ENCODE peak calls at places on chromosomes 5 and 9, in nine cellular contexts. H is CD8-positive, alpha-beta memory T cell; G is sigmoid colon; V is CD4-positive, CD25-positive, alpha-beta regulatory T cell; F is CD4-positive, alpha-beta memory T cell; J is ascending aorta; U is heart left ventricle; R is IMR-90; Q is tibial artery. E is an unnamed sample.

GRCh38 chr9:121545875-121546423 is 46.3 kb upstream of the GGTA1 start:
- DNase-seq in H (peak; percentile 48), G (peak; percentile 98), V (peak; percentile 67), F (peak; percentile 41), J (peak; percentile 83), U (peak; percentile 99), R (peak; percentile 94), Q (peak; percentile 97), E (peak; percentile 97)

GRCh38 chr9:82332018-82332773 is 343.6 kb downstream of the SPATA31D1 start:
- DNase-seq in H (no peak), G (no peak), V (no peak), F (no peak), J (no peak), U (no peak), R (peak; percentile 85), Q (no peak), E (no peak)

GRCh38 chr5:157308826-157309465 is 43.0 kb downstream of the CYFIP2 start:
- DNase-seq in H (no peak), G (no peak), V (peak; percentile 31), F (peak; percentile 37), J (no peak), U (no peak), R (no peak), Q (no peak), E (no peak)

GRCh38 chr5:163473613-163474243 is 13.3 kb downstream of the HMMR start:
- DNase-seq in H (no peak), G (no peak), V (peak; percentile 60), F (peak; percentile 39), J (no peak), U (no peak), R (no peak), Q (no peak), E (no peak)

GRCh38 chr5:140157032-140157781 is 17.8 kb upstream of the CYSTM1 start:
- DNase-seq in H (peak; percentile 79), G (peak; percentile 93), V (peak; percentile 85), F (peak; percentile 82), J (peak; percentile 39), U (peak; percentile 92), R (peak; percentile 73), Q (peak; percentile 90), E (peak; percentile 93)

GRCh38 chr5:57434227-57434640 is 48.4 kb downstream of the ACTBL2 start:
- DNase-seq in H (no peak), G (no peak), V (no peak), F (no peak), J (no peak), U (peak; percentile 40), R (no peak), Q (no peak), E (no peak)

GRCh38 chr9:70470050-70471015 is 55.9 kb upstream of the KLF9 start:
- DNase-seq in H (no peak), G (no peak), V (peak; percentile 11), F (no peak), J (no peak), U (peak; percentile 82), R (no peak), Q (peak; percentile 77), E (peak; percentile 73)

GRCh38 chr5:107567901-107568671 is 102.7 kb downstream of the EFNA5 start:
- DNase-seq in H (no peak), G (no peak), V (no peak), F (no peak), J (no peak), U (no peak), R (no peak), Q (no peak), E (no peak)

GRCh38 chr9:131370638-131371037 is 23.2 kb upstream of the PRRC2B start:
- DNase-seq in H (no peak), G (no peak), V (no peak), F (no peak), J (no peak), U (no peak), R (no peak), Q (no peak), E (no peak)

GRCh38 chr9:3659647-3660046 is 133.8 kb upstream of the RFX3 start:
- DNase-seq in H (no peak), G (no peak), V (no peak), F (no peak), J (no peak), U (no peak), R (no peak), Q (no peak), E (no peak)

GRCh38 chr5:170104299-170104698 is 1.4 kb upstream of the FOXI1 start:
- DNase-seq in H (no peak), G (no peak), V (no peak), F (no peak), J (no peak), U (no peak), R (no peak), Q (no peak), E (no peak)
- H3K36me3 ChIP-seq in H (no peaks in the 10 kb centered on the region), G (no peaks in the 10 kb centered on the region), V (no peaks in the 10 kb centered on the region), F (no peaks in the 10 kb centered on the region), J (no peaks in the 10 kb centered on the region), U (no peaks in the 10 kb centered on the region), R (no peaks in the 10 kb centered on the region), Q (no peaks in the 10 kb centered on the region), E (no peaks in the 10 kb centered on the region)

DNA sequence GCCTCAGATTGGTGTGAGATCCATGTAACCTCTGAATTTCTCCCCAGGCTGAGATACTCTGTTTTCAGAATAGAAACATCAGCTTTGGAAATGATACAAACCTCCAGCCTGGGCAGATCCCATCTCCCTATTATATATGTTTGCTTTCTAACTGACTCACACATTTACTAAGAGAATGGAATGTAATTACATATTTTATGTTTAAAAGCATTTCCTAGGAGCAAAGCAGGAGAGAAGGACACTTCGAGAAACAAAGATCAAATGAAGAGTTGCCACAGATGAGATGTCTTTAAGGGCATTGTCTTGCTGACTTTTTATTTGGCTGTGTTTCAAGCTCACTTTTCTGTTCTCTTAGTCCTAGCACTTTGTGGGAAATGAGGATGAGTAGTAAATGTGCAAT is 96.3 kb downstream of the CDH18 start:
- DNase-seq in H (no peak), G (no peak), V (no peak), F (no peak), J (no peak), U (no peak), R (peak; percentile 72), Q (no peak), E (no peak)
- H3K4me1 ChIP-seq in H (no peaks in the 10 kb centered on the region), G (no peaks in the 10 kb centered on the region), V (no peaks in the 10 kb centered on the region), F (no peaks in the 10 kb centered on the region), J (no peaks in the 10 kb centered on the region), U (no peaks in the 10 kb centered on the region), R (no peaks in the 10 kb centered on the region), Q (no peaks in the 10 kb centered on the region), E (no peaks in the 10 kb centered on the region)

GRCh38 chr9:10703139-10703538 is 90.3 kb upstream of the PTPRD start:
- DNase-seq in H (no peak), G (no peak), V (no peak), F (no peak), J (no peak), U (no peak), R (no peak), Q (no peak), E (no peak)
- H3K9me3 ChIP-seq in H (peaks cover 7% of the 10 kb centered on the region), G (no peaks in the 10 kb centered on the region), V (no peaks in the 10 kb centered on the region), F (peaks cover 6% of the 10 kb centered on the region), J (no peaks in the 10 kb centered on the region), U (no peaks in the 10 kb centered on the region), R (no peaks in the 10 kb centered on the region), Q (no peaks in the 10 kb centered on the region), E (no peaks in the 10 kb centered on the region)

DNA sequence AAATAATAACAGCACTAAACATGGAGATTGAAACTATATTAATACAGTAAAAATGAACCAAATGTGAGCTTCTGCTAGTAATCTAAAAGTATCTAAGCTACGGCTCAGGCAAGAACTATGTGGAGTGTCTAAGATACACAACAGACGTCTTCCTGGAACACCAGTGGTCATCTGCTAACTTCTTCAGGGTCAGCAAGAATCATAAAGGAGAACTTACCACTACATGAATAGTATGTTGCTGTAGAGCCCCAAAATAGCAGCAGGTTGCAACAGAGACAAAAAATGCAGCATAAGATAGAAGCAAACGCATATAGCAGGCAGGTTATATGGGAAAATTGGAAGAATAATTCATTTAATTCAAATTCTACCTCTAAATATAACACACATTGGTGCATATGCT is 27.1 kb downstream of the DCTN4 start:
- DNase-seq in H (no peak), G (no peak), V (no peak), F (no peak), J (no peak), U (no peak), R (no peak), Q (no peak), E (no peak)
- H3K36me3 ChIP-seq in H (peaks cover 42% of the 10 kb centered on the region), G (peaks cover 15% of the 10 kb centered on the region), V (peaks cover 68% of the 10 kb centered on the region), F (peaks cover 48% of the 10 kb centered on the region), J (peaks cover 69% of the 10 kb centered on the region), U (peaks cover 75% of the 10 kb centered on the region), R (peaks cover 37% of the 10 kb centered on the region), Q (peaks cover 70% of the 10 kb centered on the region), E (peaks cover 86% of the 10 kb centered on the region)

DNA sequence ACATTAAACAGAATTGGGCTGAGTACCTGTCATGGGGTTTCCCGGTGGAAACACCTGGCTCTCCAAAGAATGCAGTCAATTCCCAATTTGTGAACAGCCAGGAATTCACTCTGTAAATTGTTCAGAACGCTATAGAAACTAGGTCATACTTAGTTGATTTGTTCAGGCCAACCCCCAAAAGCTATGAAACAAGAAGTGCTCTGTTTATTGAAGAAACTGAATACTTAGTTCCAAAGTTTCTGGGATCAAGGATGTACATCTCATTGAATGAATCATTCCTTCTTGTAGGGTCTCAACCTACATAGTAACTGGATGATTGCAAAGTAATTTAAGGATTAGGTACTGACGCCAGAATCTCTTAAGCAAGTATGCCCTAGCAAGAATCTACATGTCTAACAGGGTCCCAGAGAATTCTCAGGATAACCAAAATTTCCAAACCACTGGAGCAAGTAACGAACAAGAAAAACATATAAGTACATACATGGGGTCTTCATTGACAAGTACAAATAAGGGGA is 659 bp upstream of the TUSC1 start:
- DNase-seq in H (no peak), G (no peak), V (no peak), F (no peak), J (no peak), U (no peak), R (peak; percentile 16), Q (no peak), E (no peak)
- H3K4me1 ChIP-seq in H (no peaks in the 10 kb centered on the region), G (peaks cover 21% of the 10 kb centered on the region), V (no peaks in the 10 kb centered on the region), F (no peaks in the 10 kb centered on the region), J (peaks cover 11% of the 10 kb centered on the region), U (no peaks in the 10 kb centered on the region), R (no peaks in the 10 kb centered on the region), Q (no peaks in the 10 kb centered on the region), E (peaks cover 21% of the 10 kb centered on the region)